ENCODE peak calls at places on chromosomes 1 and 21, in five cellular contexts. P, V, R, C and D are unnamed samples.

GRCh38 chr21:44855572-44855971 is 17.9 kb downstream of the PTTG1IP start:
- DNase-seq in P (no peak), V (no peak), R (no peak), C (no peak), D (no peak)

GRCh38 chr1:21292991-21293536 is 2.8 kb upstream of the ECE1 start:
- DNase-seq in P (no peak), V (no peak), R (no peak), C (no peak), D (no peak)

GRCh38 chr1:204544321-204544720 is 28.1 kb downstream of the MDM4 start:
- DNase-seq in P (no peak), V (peak; percentile 75), R (peak; percentile 47), C (no peak), D (peak; percentile 27)

GRCh38 chr1:186739515-186739914 is 59.3 kb upstream of the PTGS2 start:
- DNase-seq in P (no peak), V (peak; percentile 40), R (no peak), C (no peak), D (no peak)

GRCh38 chr1:70169018-70169839 is 36.1 kb downstream of the LRRC40 start:
- DNase-seq in P (no peak), V (no peak), R (no peak), C (no peak), D (no peak)

GRCh38 chr1:51303751-51304196 is 26.6 kb downstream of the TTC39A start:
- DNase-seq in P (no peak), V (no peak), R (no peak), C (no peak), D (no peak)

GRCh38 chr1:11472284-11472683 is 6.7 kb upstream of the DISP3 start:
- DNase-seq in P (no peak), V (no peak), R (no peak), C (no peak), D (no peak)

GRCh38 chr1:42844592-42845140 is 1.7 kb upstream of the ZNF691 start:
- DNase-seq in P (no peak), V (peak; percentile 19), R (peak; percentile 76), C (no peak), D (peak; percentile 63)

GRCh38 chr1:206582537-206583460 is 29.5 kb downstream of the EIF2D start:
- DNase-seq in P (no peak), V (no peak), R (no peak), C (no peak), D (no peak)

GRCh38 chr1:236522937-236523703 is 662 bp upstream of the LGALS8 start:
- DNase-seq in P (no peak), V (peak; percentile 35), R (no peak), C (peak; percentile 70), D (no peak)

GRCh38 chr1:106022312-106022902 is 1034.1 kb upstream of the PRMT6 start:
- DNase-seq in P (no peak), V (no peak), R (no peak), C (no peak), D (no peak)

GRCh38 chr1:92944901-92945747 is 16.1 kb downstream of the DIPK1A start:
- DNase-seq in P (peak; percentile 18), V (no peak), R (no peak), C (no peak), D (no peak)

GRCh38 chr1:19643602-19644419 is at the start of gene NBL1:
- DNase-seq in P (no peak), V (peak; percentile 57), R (peak; percentile 77), C (peak; percentile 82), D (peak; percentile 36)

GRCh38 chr1:19374402-19374801 is 62.3 kb downstream of the SLC66A1 start:
- DNase-seq in P (peak; percentile 49), V (no peak), R (no peak), C (no peak), D (no peak)

GRCh38 chr1:109821221-109821669 is 57.5 kb upstream of the EPS8L3 start:
- DNase-seq in P (no peak), V (peak; percentile 88), R (peak; percentile 97), C (peak; percentile 52), D (peak; percentile 93)

GRCh38 chr1:116763787-116764465 is 9.7 kb downstream of the CD2 start:
- DNase-seq in P (peak; percentile 37), V (no peak), R (no peak), C (peak; percentile 46), D (no peak)

GRCh38 chr21:43684424-43684823 is 25.1 kb downstream of the RRP1B start:
- DNase-seq in P (no peak), V (no peak), R (no peak), C (no peak), D (no peak)

GRCh38 chr1:248155927-248156326 is 11.0 kb downstream of the OR2M5 start:
- DNase-seq in P (no peak), V (no peak), R (no peak), C (no peak), D (no peak)

GRCh38 chr21:17461014-17461413 is 51.8 kb upstream of the CXADR start:
- DNase-seq in P (no peak), V (peak; percentile 70), R (peak; percentile 79), C (peak; percentile 30), D (peak; percentile 84)

GRCh38 chr1:216270086-216270773 is 153.0 kb downstream of the USH2A start:
- DNase-seq in P (no peak), V (no peak), R (no peak), C (no peak), D (no peak)

GRCh38 chr21:17387030-17387617 is 125.7 kb upstream of the CXADR start:
- DNase-seq in P (peak; percentile 56), V (peak; percentile 47), R (peak; percentile 20), C (peak; percentile 72), D (peak; percentile 57)

GRCh38 chr1:203677771-203678170 is 51.1 kb downstream of the ATP2B4 start:
- DNase-seq in P (no peak), V (no peak), R (no peak), C (no peak), D (no peak)

GRCh38 chr1:41917835-41918449 is 780 bp downstream of the HIVEP3 start:
- DNase-seq in P (peak; percentile 44), V (peak; percentile 41), R (peak; percentile 27), C (peak; percentile 30), D (no peak)

GRCh38 chr1:54172614-54173312 is 20.0 kb upstream of the CDCP2 start:
- DNase-seq in P (no peak), V (no peak), R (peak; percentile 30), C (no peak), D (no peak)

GRCh38 chr1:236282159-236282716 is 480 bp upstream of the ERO1B start:
- DNase-seq in P (no peak), V (no peak), R (no peak), C (no peak), D (peak; percentile 0)

GRCh38 chr21:33383056-33383888 is 19.9 kb upstream of the IFNGR2 start:
- DNase-seq in P (no peak), V (peak; percentile 99), R (peak; percentile 87), C (peak; percentile 64), D (peak; percentile 52)

GRCh38 chr21:35674895-35675470 is 385.3 kb downstream of the SETD4 start:
- DNase-seq in P (no peak), V (no peak), R (peak; percentile 6), C (no peak), D (peak; percentile 16)

GRCh38 chr1:169460193-169460833 is 25.4 kb downstream of the SLC19A2 start:
- DNase-seq in P (peak; percentile 7), V (no peak), R (peak; percentile 7), C (peak; percentile 23), D (no peak)
- TF ChIP-seq CTCF in P (no peak), V (no peak), R (no peak), C (no peak), D (no peak)

GRCh38 chr1:18109756-18110597 is 2.4 kb downstream of the IGSF21 start:
- DNase-seq in P (peak; percentile 65), V (no peak), R (peak; percentile 7), C (peak; percentile 81), D (no peak)
- TF ChIP-seq CTCF in P (peak; percentile 45), V (no peak), R (no peak), C (no peak), D (peak; percentile 32)

GRCh38 chr1:200302192-200302892 is 107.5 kb downstream of the ZNF281 start:
- DNase-seq in P (peak; percentile 30), V (peak; percentile 34), R (no peak), C (peak; percentile 37), D (no peak)
- TF ChIP-seq CTCF in P (no peak), V (peak; percentile 20), R (no peak), C (no peak), D (peak; percentile 32)

GRCh38 chr1:66445492-66446181 is 88.3 kb upstream of the SGIP1 start:
- DNase-seq in P (peak; percentile 8), V (no peak), R (no peak), C (no peak), D (no peak)
- TF ChIP-seq CTCF in P (no peak), V (no peak), R (no peak), C (no peak), D (no peak)

GRCh38 chr1:153228481-153228880 is 11.1 kb downstream of the PRR9 start:
- DNase-seq in P (no peak), V (no peak), R (no peak), C (no peak), D (no peak)
- TF ChIP-seq CTCF in P (no peak), V (no peak), R (no peak), C (no peak), D (no peak)

DNA sequence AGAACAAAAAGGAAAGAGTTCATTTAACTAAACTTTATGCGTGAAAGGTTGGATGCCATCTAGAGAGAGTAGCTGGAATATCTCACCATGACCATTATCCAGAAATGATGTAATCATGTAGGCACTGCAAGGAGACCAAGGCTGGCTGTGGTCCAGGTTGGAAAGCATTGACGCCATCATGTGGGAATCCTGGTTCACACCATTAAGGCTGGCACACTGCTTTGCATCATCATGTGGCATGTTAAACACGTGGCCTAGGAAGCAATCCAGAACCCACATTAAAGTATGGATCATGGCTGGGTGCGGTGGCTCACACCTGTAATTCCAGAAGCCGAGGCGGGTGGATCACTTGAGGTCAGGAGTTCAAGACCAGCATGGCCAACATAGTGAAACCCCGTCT is 4.3 kb downstream of the ADAMTS1 start:
- DNase-seq in P (no peak), V (peak; percentile 93), R (peak; percentile 92), C (no peak), D (peak; percentile 82)
- TF ChIP-seq CTCF in P (no peak), V (peak; percentile 22), R (no peak), C (no peak), D (peak; percentile 46)

DNA sequence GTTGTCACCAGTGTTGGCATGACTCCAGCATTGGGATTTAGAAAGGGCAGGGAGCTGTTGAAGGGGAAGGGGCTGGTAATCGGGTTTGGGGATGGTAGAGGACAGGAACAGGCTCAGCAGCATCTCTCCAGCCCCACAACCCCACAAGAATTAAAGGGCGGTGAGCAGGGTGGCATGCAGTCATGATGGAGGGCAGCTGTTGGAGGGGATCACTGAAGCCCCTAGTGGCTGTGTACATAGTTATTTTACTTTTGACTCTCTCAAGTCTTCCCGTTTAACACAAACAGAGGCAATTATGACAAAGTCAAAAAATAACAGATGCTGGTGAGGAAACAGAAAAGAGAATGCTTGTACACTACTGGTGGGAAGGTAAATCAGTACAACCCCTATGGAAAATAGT is 213.8 kb downstream of the URB2 start:
- DNase-seq in P (no peak), V (no peak), R (no peak), C (no peak), D (no peak)
- TF ChIP-seq CTCF in P (no peak), V (no peak), R (no peak), C (no peak), D (no peak)